ENCODE peak calls at places on chromosomes 4 and X, in nine cellular contexts. L, U, Y, M, G, W, C, D and R are unnamed samples.

GRCh38 chr4:180828455-180829018 is 1414.7 kb upstream of the TENM3 start:
- DNase-seq in C (no peak), W (no peak), L (peak; percentile 24), M (peak; percentile 48), G (peak; percentile 89), U (peak; percentile 62), Y (no peak), D (no peak), R (peak; percentile 40)

GRCh38 chr4:7651461-7651921 is 216.8 kb upstream of the PSAPL1 start:
- DNase-seq in L (peak; percentile 37), M (no peak), W (no peak), D (no peak), Y (peak; percentile 74), U (no peak), C (no peak), G (no peak), R (no peak)

GRCh38 chr4:171203425-171203824 is 609.8 kb upstream of the GALNTL6 start:
- DNase-seq in D (no peak), M (no peak), L (no peak), W (no peak), G (peak; percentile 92), U (no peak), C (no peak), Y (no peak), R (peak; percentile 27)

GRCh38 chrX:129808163-129808828 is 28.5 kb downstream of the SASH3 start:
- DNase-seq in D (no peak), G (peak; percentile 74), Y (no peak), L (no peak), C (no peak), W (no peak), M (no peak), U (no peak), R (no peak)

GRCh38 chrX:71178908-71179307 is 34.3 kb downstream of the NLGN3 start:
- DNase-seq in C (peak; percentile 23), M (peak; percentile 25), U (peak; percentile 44), Y (peak; percentile 60), G (peak; percentile 85), L (peak; percentile 52), W (no peak), D (no peak), R (no peak)

GRCh38 chrX:44344687-44345086 is 1.2 kb upstream of the EFHC2 start:
- DNase-seq in U (no peak), W (no peak), M (no peak), D (no peak), L (no peak), C (no peak), G (no peak), Y (no peak), R (no peak)

GRCh38 chr4:972651-973424 is 531 bp downstream of the DGKQ start:
- DNase-seq in Y (no peak), W (peak; percentile 40), C (peak; percentile 59), U (no peak), L (no peak), M (no peak), G (peak; percentile 64), D (no peak), R (no peak)

GRCh38 chr4:165970703-165971420 is 97.8 kb downstream of the TLL1 start:
- DNase-seq in C (no peak), D (no peak), L (no peak), W (no peak), G (no peak), M (no peak), U (no peak), Y (no peak), R (no peak)